ENCODE peak calls at places on chromosomes 7 and 10, in ten cellular contexts. Y is GM13976, G is neural progenitor cell, J is WTC11, N is uterus, C is IMR-90, A is fibroblast of the aortic adventitia, L is neural crest cell, T is endothelial cell, O is GM12864. W is an unnamed sample.

GRCh38 chr7:120920588-120920987 is 30.0 kb upstream of the ING3 start:
- DNase-seq in C (no peak), A (no peak), J (no peak), L (no peak), Y (no peak), T (no peak), O (no peak), N (no peak), G (no peak), W (no peak)

GRCh38 chr7:106947244-106947728 is 82.2 kb downstream of the PIK3CG start:
- DNase-seq in N (peak), G (peak), J (peak), Y (peak), T (peak), O (peak), L (peak), C (peak), A (peak), W (peak)

GRCh38 chr10:62230344-62231138 is 38.1 kb downstream of the RTKN2 start:
- DNase-seq in Y (no peak), T (no peak), O (no peak), N (no peak), L (no peak), A (peak), J (no peak), G (no peak), C (peak), W (no peak)

GRCh38 chr7:149881328-149882263 is 7.8 kb downstream of the ATP6V0E2 start:
- DNase-seq in J (no peak), C (no peak), Y (no peak), T (no peak), N (peak), A (no peak), O (no peak), G (no peak), L (no peak), W (no peak)

GRCh38 chr7:82067628-82068264 is 297.9 kb upstream of the HGF start:
- DNase-seq in A (no peak), C (no peak), L (no peak), J (no peak), Y (no peak), N (no peak), O (no peak), G (no peak), T (no peak), W (no peak)

GRCh38 chr10:32982293-32982709 is 24.3 kb upstream of the ITGB1 start:
- DNase-seq in Y (no peak), N (no peak), C (peak), L (no peak), T (no peak), O (no peak), A (peak), J (no peak), G (no peak), W (no peak)

GRCh38 chr7:50349963-50350944 is 45.7 kb downstream of the IKZF1 start:
- DNase-seq in N (no peak), J (no peak), Y (peak), O (peak), T (no peak), L (no peak), C (no peak), G (no peak), A (no peak), W (peak)

GRCh38 chr10:70649526-70649925 is 22.8 kb upstream of the ADAMTS14 start:
- DNase-seq in L (no peak), N (no peak), Y (no peak), O (no peak), G (no peak), C (peak), T (no peak), A (peak), J (no peak), W (no peak)

GRCh38 chr10:73460897-73461296 is 27.5 kb upstream of the MSS51 start:
- DNase-seq in N (no peak), C (no peak), Y (no peak), A (no peak), T (no peak), L (no peak), G (no peak), O (no peak), J (no peak), W (no peak)

DNA sequence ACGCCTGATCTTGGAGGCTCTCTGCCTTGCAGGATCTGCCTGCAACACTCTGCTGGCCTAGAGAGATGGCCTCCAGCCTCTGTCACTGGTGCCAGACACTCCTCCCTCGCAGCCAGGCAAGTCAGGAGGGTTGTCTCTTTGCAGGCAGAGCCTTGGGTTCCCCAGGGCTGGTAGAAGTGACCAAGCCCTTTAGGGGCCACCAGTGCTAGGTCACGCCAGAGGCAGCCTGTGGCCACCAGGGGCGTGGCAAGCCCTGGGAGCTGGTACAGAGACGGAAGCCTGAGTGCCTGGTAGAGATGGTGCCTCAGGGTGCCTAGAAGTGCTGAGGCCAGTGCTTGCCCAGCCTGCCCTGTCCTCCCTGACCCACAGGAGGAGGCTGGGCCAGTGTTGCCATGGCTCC is 9.1 kb downstream of the ADCYAP1R1 start:
- DNase-seq in J (peak), T (no peak), N (no peak), A (no peak), C (no peak), O (no peak), G (peak), L (no peak), Y (no peak), W (no peak)
- TF ChIP-seq CTCF in J (no peak), T (no peak), N (no peak), A (no peak), C (no peak), O (peak), G (peak), L (no peak), Y (no peak), W (no peak)

GRCh38 chr10:110844617-110844881 is 27.2 kb upstream of the PDCD4 start:
- DNase-seq in Y (no peak), C (no peak), T (no peak), L (no peak), G (no peak), J (no peak), A (no peak), N (no peak), O (no peak), W (no peak)

GRCh38 chr10:110845372-110845755 is 26.4 kb upstream of the PDCD4 start:
- DNase-seq in T (no peak), L (no peak), A (no peak), C (no peak), J (no peak), O (no peak), N (no peak), G (no peak), Y (no peak), W (no peak)

GRCh38 chr10:110842305-110842952 is 29.3 kb upstream of the PDCD4 start:
- DNase-seq in G (no peak), O (no peak), Y (no peak), N (no peak), A (no peak), J (no peak), T (no peak), C (no peak), L (no peak), W (no peak)

GRCh38 chr10:110843031-110843430 is 28.7 kb upstream of the PDCD4 start:
- DNase-seq in A (no peak), L (no peak), O (peak), T (no peak), G (no peak), N (no peak), C (no peak), Y (peak), J (no peak), W (peak)

DNA sequence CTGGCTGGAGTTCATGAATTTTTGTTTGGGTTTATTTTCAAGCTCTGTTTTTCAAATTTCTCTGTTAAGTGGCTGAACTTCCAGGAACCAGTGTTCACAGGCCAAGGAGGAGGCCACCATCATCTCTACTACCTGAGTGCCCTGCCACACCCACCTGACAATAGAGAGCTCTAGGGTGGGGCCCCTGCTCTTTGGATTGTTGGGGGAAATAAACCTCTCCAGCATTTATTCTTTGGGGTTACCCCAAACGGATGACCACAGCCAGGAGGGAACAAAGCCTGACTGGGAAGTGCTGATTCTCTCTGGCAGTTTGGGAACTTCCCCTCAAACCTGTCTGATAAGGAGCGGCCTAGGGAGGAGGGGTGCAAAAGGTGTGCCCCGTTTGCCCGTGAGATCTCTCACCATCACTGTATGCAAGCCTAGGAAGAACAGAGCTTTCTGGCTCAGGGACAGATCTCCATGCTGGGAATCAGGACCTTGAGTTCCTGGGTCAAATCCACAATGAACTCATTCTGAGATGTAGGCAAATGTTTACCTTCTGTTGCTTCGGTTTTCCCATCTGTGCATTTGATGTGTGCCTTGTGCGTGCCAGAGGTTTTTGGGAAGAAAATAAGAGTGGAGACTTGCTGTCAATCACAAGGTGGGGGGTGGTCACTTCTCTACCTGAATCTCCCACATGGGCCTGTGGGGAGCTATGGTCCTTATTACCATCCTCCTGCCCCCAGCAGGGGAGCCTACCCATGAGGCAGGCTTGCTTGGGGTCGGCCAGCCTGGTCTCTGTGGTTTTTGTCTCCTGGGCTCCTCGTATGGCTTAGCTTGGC is 27.7 kb upstream of the PDCD4 start:
- DNase-seq in N (no peak), A (no peak), O (no peak), G (no peak), J (no peak), Y (no peak), C (no peak), T (no peak), L (no peak), W (no peak)
- TF ChIP-seq CTCF in N (no peak), A (no peak), O (no peak), G (no peak), J (no peak), Y (no peak), C (no peak), T (no peak), L (no peak), W (no peak)

GRCh38 chr7:47259682-47260081 is 322.2 kb downstream of the TNS3 start:
- DNase-seq in O (no peak), N (no peak), C (no peak), Y (no peak), J (no peak), A (no peak), L (no peak), T (no peak), G (no peak), W (no peak)
- TF ChIP-seq CTCF in O (no peak), N (no peak), C (no peak), Y (no peak), J (no peak), A (no peak), L (no peak), T (no peak), G (no peak), W (no peak)

GRCh38 chr10:104057717-104058116 is 28.0 kb downstream of the COL17A1 start:
- DNase-seq in Y (no peak), J (no peak), G (peak), C (no peak), N (no peak), A (no peak), T (no peak), L (no peak), O (no peak), W (no peak)

GRCh38 chr10:104059364-104059763 is 26.3 kb downstream of the COL17A1 start:
- DNase-seq in L (no peak), C (no peak), Y (no peak), G (no peak), O (no peak), N (no peak), T (no peak), A (no peak), J (peak), W (no peak)

GRCh38 chr10:104052351-104052885 is 33.3 kb downstream of the COL17A1 start:
- DNase-seq in Y (no peak), J (no peak), O (no peak), G (no peak), A (peak), C (no peak), T (no peak), L (no peak), N (no peak), W (no peak)

GRCh38 chr10:104054430-104054829 is 31.2 kb downstream of the COL17A1 start:
- DNase-seq in C (peak), A (peak), G (no peak), L (no peak), N (no peak), Y (no peak), J (no peak), O (no peak), T (no peak), W (no peak)

DNA sequence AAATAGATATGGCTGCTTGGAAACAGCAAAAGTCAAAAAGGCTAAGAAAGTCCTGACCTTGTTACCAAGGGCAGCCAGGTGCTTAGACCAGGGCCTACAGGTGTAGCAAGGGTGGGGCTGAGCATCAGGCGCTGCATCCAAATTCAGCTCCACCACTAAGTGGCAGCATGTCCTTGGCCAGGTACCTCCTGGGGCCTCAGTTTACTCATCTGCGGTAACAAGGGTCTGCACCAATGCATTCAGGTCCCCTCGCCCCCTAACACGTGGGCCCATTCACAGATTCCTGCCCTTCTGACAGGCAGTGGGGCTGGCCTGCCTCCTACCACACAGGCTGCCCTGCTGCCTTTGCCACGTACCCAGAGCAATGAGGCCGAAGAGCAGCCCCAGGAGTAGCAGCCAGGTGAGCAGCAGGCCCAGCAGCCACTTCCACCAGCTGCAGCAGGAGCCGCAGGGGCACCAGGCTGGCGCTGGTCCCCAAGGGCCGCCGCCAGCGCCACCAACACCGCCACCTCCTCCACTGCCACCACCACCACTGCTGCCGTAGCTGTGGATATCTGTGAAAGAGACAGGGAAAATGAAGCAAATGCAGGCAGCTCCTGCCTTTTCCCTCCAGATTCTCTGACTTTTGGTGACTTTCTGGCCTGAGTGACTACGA is 28.9 kb downstream of the COL17A1 start:
- DNase-seq in N (no peak), L (no peak), J (no peak), C (no peak), T (no peak), G (no peak), Y (no peak), A (no peak), O (no peak), W (no peak)
- TF ChIP-seq CTCF in N (no peak), L (no peak), J (no peak), C (no peak), T (no peak), G (no peak), Y (no peak), A (no peak), O (no peak), W (no peak)

DNA sequence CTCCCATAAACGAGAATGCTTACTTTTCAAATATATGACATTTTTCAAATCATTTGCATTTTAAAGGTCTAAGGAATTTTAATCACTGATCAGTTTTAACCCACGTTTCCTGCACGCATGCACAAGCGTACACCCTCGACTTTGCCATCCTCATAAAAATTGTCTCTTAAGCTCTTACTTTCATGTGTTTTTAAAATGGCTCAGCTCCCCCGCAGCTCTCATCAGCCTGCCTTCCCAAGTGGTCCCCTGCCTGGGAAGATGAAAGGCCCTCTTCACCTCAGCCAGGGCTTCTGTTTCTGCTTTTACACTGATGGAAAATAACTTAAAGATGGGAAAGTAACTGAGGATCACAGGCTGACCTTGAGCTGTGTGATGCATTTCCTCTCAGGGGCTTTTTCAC is 131.6 kb upstream of the LSM8 start:
- DNase-seq in J (no peak), G (peak), N (no peak), T (no peak), Y (no peak), L (no peak), A (no peak), O (no peak), C (no peak), W (no peak)
- TF ChIP-seq CTCF in J (no peak), G (no peak), N (no peak), T (no peak), Y (no peak), L (no peak), A (no peak), O (no peak), C (no peak), W (no peak)

DNA sequence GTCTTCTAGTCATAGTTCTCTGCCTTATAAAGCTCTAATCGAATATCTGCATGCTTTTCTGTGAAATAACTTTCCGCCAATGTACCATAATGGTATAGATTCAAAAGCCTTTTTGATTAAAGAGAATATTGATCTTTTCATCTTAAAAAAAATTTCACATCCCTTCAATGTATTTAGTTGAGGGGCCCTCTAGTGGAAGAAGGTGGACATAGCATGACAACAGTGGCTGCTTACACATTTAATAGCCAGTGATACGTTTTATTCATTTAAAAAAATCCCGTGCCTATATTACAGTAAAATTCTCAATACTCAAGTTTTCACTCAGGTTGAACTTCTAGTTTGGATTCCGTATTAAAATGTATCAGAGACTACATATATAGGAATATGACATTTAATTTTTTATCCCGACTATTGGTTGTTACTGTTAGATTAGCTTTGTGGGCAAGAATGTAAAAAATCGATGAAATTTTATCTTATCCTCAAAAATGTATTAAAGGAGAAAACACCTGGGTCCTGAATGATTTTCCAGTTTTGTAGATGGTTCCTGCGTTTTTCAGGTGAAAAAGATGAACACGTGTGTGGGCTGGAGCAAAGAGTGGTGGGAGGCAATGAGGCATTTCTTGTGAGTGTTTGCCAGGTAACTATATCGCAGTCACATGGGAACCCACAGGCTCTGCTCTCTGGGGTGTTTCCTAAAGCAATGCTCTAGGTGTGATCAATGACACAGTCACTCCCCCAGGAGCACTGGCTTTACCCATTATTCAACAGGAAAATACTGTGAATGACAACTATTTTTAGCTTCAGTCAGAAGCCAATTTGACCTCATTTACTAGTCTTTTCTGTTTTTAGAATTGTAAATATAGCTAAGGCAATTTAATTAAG is 24.1 kb upstream of the PNLIP start:
- DNase-seq in L (peak), Y (peak), N (no peak), C (peak), O (no peak), A (peak), T (peak), J (peak), G (peak), W (peak)
- TF ChIP-seq CTCF in L (peak), Y (peak), N (peak), C (peak), O (peak), A (peak), T (peak), J (peak), G (peak), W (peak)

GRCh38 chr10:80161321-80162084 is 29.0 kb downstream of the PLAC9 start:
- DNase-seq in T (peak), A (no peak), L (no peak), G (peak), Y (no peak), C (no peak), O (no peak), N (no peak), J (no peak), W (no peak)
- TF ChIP-seq CTCF in T (peak), A (no peak), L (peak), G (peak), Y (no peak), C (peak), O (peak), N (no peak), J (peak), W (peak)